ENCODE peak calls at places on chromosomes 7 and 10, in six cellular contexts. T is AG10803; O is NCI-H1048; V is lung microvascular endothelial cell; X is EH; C is stimulated activated naive CD4-positive, alpha-beta T cell. S is an unnamed sample.
A peak's percentile ranks its signal among the peaks of the same experiment; 100 is the strongest.

GRCh38 chr7:1668932-1669485 is 1.1 kb upstream of the ELFN1 start:
- DNase-seq in C (no peak), X (no peak), O (no peak), V (no peak), T (no peak), S (peak; percentile 20)

GRCh38 chr7:93011351-93012294 is 106.2 kb downstream of the SAMD9 start:
- DNase-seq in T (peak; percentile 97), X (peak; percentile 96), V (peak; percentile 93), C (no peak), O (no peak), S (peak; percentile 99)

GRCh38 chr10:133608855-133609254 is 17.7 kb downstream of the FRG2B start:
- DNase-seq in C (no peak), V (peak; percentile 35), X (peak; percentile 33), O (no peak), T (peak; percentile 25), S (no peak)

GRCh38 chr7:138091073-138091472 is 14.8 kb downstream of the AKR1D1 start:
- DNase-seq in V (no peak), C (no peak), T (no peak), X (no peak), O (no peak), S (no peak)

GRCh38 chr10:127888526-127889312 is 4.0 kb downstream of the CLRN3 start:
- DNase-seq in V (no peak), X (no peak), T (no peak), C (no peak), O (no peak), S (no peak)

GRCh38 chr10:34489973-34490372 is 325.1 kb downstream of the PARD3 start:
- DNase-seq in X (peak; percentile 73), O (no peak), C (no peak), V (no peak), T (peak; percentile 42), S (peak; percentile 64)

GRCh38 chr10:119608316-119609155 is 11.8 kb upstream of the TIAL1 start:
- DNase-seq in O (no peak), X (peak; percentile 53), C (no peak), V (peak; percentile 64), T (peak; percentile 27), S (peak; percentile 35)

GRCh38 chr10:51683031-51683830 is 16.2 kb downstream of the CSTF2T start:
- DNase-seq in C (no peak), X (peak; percentile 49), V (no peak), O (no peak), T (peak; percentile 90), S (peak; percentile 35)

GRCh38 chr7:55641273-55641691 is 69.0 kb upstream of the VOPP1 start:
- DNase-seq in V (peak; percentile 88), X (peak; percentile 85), O (peak; percentile 76), T (peak; percentile 90), C (peak; percentile 24), S (peak; percentile 76)

GRCh38 chr10:128025437-128025836 is 100.8 kb downstream of the MKI67 start:
- DNase-seq in O (no peak), X (no peak), V (no peak), C (no peak), T (no peak), S (no peak)

GRCh38 chr7:66557214-66558200 is 71.2 kb upstream of the KCTD7 start:
- DNase-seq in O (peak; percentile 46), T (peak; percentile 40), V (peak; percentile 68), X (peak; percentile 54), C (peak; percentile 30), S (peak; percentile 31)

GRCh38 chr7:24572421-24573007 is 738 bp upstream of the PALS2 start:
- DNase-seq in T (peak; percentile 44), X (peak; percentile 69), C (peak; percentile 20), O (no peak), V (peak; percentile 67), S (peak; percentile 32)

GRCh38 chr10:13795653-13796555 is 209.1 kb downstream of the PRPF18 start:
- DNase-seq in T (no peak), C (no peak), O (no peak), V (no peak), X (no peak), S (no peak)

GRCh38 chr7:139771001-139771956 is 6.5 kb downstream of the HIPK2 start:
- DNase-seq in C (no peak), X (peak; percentile 97), O (no peak), T (peak; percentile 35), V (no peak), S (peak; percentile 94)

S was measured in IMR-90.